ENCODE peak calls at places on chromosomes 13 and 19, in seven cellular contexts. One of them, this sample, is unnamed.

GRCh38 chr19:6528544-6529121 is 2.2 kb upstream of the TNFSF9 start:
- DNase-seq in uterus: peak; percentile 28
- DNase-seq in AG04449: no peak
- DNase-seq in bronchial epithelial cell: no peak
- DNase-seq in AG10803: no peak
- DNase-seq in B cell: peak; percentile 64
- DNase-seq in heart left ventricle: peak; percentile 74
- DNase-seq in this sample: no peak

GRCh38 chr19:32351807-32352630 is 6.6 kb downstream of the ZNF507 start:
- DNase-seq in uterus: no peak
- DNase-seq in AG04449: no peak
- DNase-seq in bronchial epithelial cell: peak; percentile 34
- DNase-seq in AG10803: peak; percentile 54
- DNase-seq in B cell: no peak
- DNase-seq in heart left ventricle: no peak
- DNase-seq in this sample: peak; percentile 28

GRCh38 chr13:24050292-24050711 is 110.2 kb upstream of the SPATA13 start:
- DNase-seq in uterus: peak; percentile 64
- DNase-seq in AG04449: no peak
- DNase-seq in bronchial epithelial cell: peak; percentile 80
- DNase-seq in AG10803: peak; percentile 66
- DNase-seq in B cell: no peak
- DNase-seq in heart left ventricle: no peak
- DNase-seq in this sample: peak; percentile 50

GRCh38 chr13:40897058-40897457 is 107.6 kb downstream of the SLC25A15 start:
- DNase-seq in uterus: no peak
- DNase-seq in AG04449: no peak
- DNase-seq in bronchial epithelial cell: peak; percentile 18
- DNase-seq in AG10803: no peak
- DNase-seq in B cell: no peak
- DNase-seq in heart left ventricle: no peak
- DNase-seq in this sample: no peak

GRCh38 chr19:41226874-41227390 is 7.9 kb downstream of the AXL start:
- DNase-seq in uterus: no peak
- DNase-seq in AG04449: no peak
- DNase-seq in bronchial epithelial cell: no peak
- DNase-seq in AG10803: no peak
- DNase-seq in B cell: no peak
- DNase-seq in heart left ventricle: no peak
- DNase-seq in this sample: no peak

GRCh38 chr13:50213526-50213925 is 198.3 kb downstream of the KCNRG start:
- DNase-seq in uterus: no peak
- DNase-seq in AG04449: no peak
- DNase-seq in bronchial epithelial cell: peak; percentile 30
- DNase-seq in AG10803: no peak
- DNase-seq in B cell: no peak
- DNase-seq in heart left ventricle: no peak
- DNase-seq in this sample: no peak

GRCh38 chr19:52039169-52039568 is 9.5 kb downstream of the ZNF432 start:
- DNase-seq in uterus: no peak
- DNase-seq in AG04449: no peak
- DNase-seq in bronchial epithelial cell: no peak
- DNase-seq in AG10803: no peak
- DNase-seq in B cell: no peak
- DNase-seq in heart left ventricle: no peak
- DNase-seq in this sample: no peak

GRCh38 chr13:27233964-27234363 is 17.4 kb upstream of the RPL21 start:
- DNase-seq in uterus: no peak
- DNase-seq in AG04449: no peak
- DNase-seq in bronchial epithelial cell: no peak
- DNase-seq in AG10803: no peak
- DNase-seq in B cell: no peak
- DNase-seq in heart left ventricle: no peak
- DNase-seq in this sample: no peak

GRCh38 chr19:29564574-29565005 is 38.8 kb downstream of the VSTM2B start:
- DNase-seq in uterus: no peak
- DNase-seq in AG04449: no peak
- DNase-seq in bronchial epithelial cell: no peak
- DNase-seq in AG10803: no peak
- DNase-seq in B cell: no peak
- DNase-seq in heart left ventricle: no peak
- DNase-seq in this sample: no peak

GRCh38 chr19:40596608-40597328 is 4.4 kb upstream of the LTBP4 start:
- DNase-seq in uterus: peak; percentile 69
- DNase-seq in AG04449: no peak
- DNase-seq in bronchial epithelial cell: no peak
- DNase-seq in AG10803: no peak
- DNase-seq in B cell: peak; percentile 37
- DNase-seq in heart left ventricle: peak; percentile 79
- DNase-seq in this sample: peak; percentile 34

GRCh38 chr13:50613356-50613831 is 230.1 kb downstream of the DLEU7 start:
- DNase-seq in uterus: no peak
- DNase-seq in AG04449: no peak
- DNase-seq in bronchial epithelial cell: no peak
- DNase-seq in AG10803: peak; percentile 34
- DNase-seq in B cell: no peak
- DNase-seq in heart left ventricle: peak; percentile 51
- DNase-seq in this sample: no peak

GRCh38 chr19:35752746-35753350 is 4.0 kb downstream of the HSPB6 start:
- DNase-seq in uterus: no peak
- DNase-seq in AG04449: no peak
- DNase-seq in bronchial epithelial cell: no peak
- DNase-seq in AG10803: no peak
- DNase-seq in B cell: no peak
- DNase-seq in heart left ventricle: peak; percentile 31
- DNase-seq in this sample: no peak

GRCh38 chr13:96967248-96967745 is 27.0 kb downstream of the OXGR1 start:
- DNase-seq in uterus: no peak
- DNase-seq in AG04449: no peak
- DNase-seq in bronchial epithelial cell: no peak
- DNase-seq in AG10803: no peak
- DNase-seq in B cell: no peak
- DNase-seq in heart left ventricle: no peak
- DNase-seq in this sample: no peak

GRCh38 chr19:29501816-29502580 is 23.8 kb upstream of the VSTM2B start:
- DNase-seq in uterus: no peak
- DNase-seq in AG04449: no peak
- DNase-seq in bronchial epithelial cell: no peak
- DNase-seq in AG10803: no peak
- DNase-seq in B cell: no peak
- DNase-seq in heart left ventricle: no peak
- DNase-seq in this sample: no peak

GRCh38 chr19:40836754-40837429 is 13.4 kb downstream of the CYP2A6 start:
- DNase-seq in uterus: no peak
- DNase-seq in AG04449: no peak
- DNase-seq in bronchial epithelial cell: no peak
- DNase-seq in AG10803: no peak
- DNase-seq in B cell: no peak
- DNase-seq in heart left ventricle: no peak
- DNase-seq in this sample: no peak

GRCh38 chr13:30766957-30767603 is 31.7 kb downstream of the ALOX5AP start:
- DNase-seq in uterus: no peak
- DNase-seq in AG04449: no peak
- DNase-seq in bronchial epithelial cell: no peak
- DNase-seq in AG10803: no peak
- DNase-seq in B cell: peak; percentile 12
- DNase-seq in heart left ventricle: no peak
- DNase-seq in this sample: no peak

GRCh38 chr19:13723206-13723605 is 41.1 kb upstream of the MRI1 start:
- DNase-seq in uterus: no peak
- DNase-seq in AG04449: no peak
- DNase-seq in bronchial epithelial cell: peak; percentile 36
- DNase-seq in AG10803: peak; percentile 33
- DNase-seq in B cell: no peak
- DNase-seq in heart left ventricle: no peak
- DNase-seq in this sample: no peak

GRCh38 chr19:34985249-34986022 is 14.7 kb upstream of the GRAMD1A start:
- DNase-seq in uterus: peak; percentile 58
- DNase-seq in AG04449: no peak
- DNase-seq in bronchial epithelial cell: peak; percentile 22
- DNase-seq in AG10803: peak; percentile 41
- DNase-seq in B cell: no peak
- DNase-seq in heart left ventricle: peak; percentile 78
- DNase-seq in this sample: no peak

GRCh38 chr13:109211616-109212015 is 574.8 kb downstream of the IRS2 start:
- DNase-seq in uterus: no peak
- DNase-seq in AG04449: no peak
- DNase-seq in bronchial epithelial cell: peak; percentile 52
- DNase-seq in AG10803: peak; percentile 36
- DNase-seq in B cell: no peak
- DNase-seq in heart left ventricle: no peak
- DNase-seq in this sample: peak; percentile 64

GRCh38 chr19:35596366-35596999 is 10.5 kb downstream of the PMIS2 start:
- DNase-seq in uterus: no peak
- DNase-seq in AG04449: no peak
- DNase-seq in bronchial epithelial cell: no peak
- DNase-seq in AG10803: no peak
- DNase-seq in B cell: no peak
- DNase-seq in heart left ventricle: no peak
- DNase-seq in this sample: peak; percentile 8

GRCh38 chr13:52891685-52892084 is 43.2 kb upstream of the PCDH8 start:
- DNase-seq in uterus: no peak
- DNase-seq in AG04449: no peak
- DNase-seq in bronchial epithelial cell: no peak
- DNase-seq in AG10803: no peak
- DNase-seq in B cell: no peak
- DNase-seq in heart left ventricle: no peak
- DNase-seq in this sample: no peak

DNA sequence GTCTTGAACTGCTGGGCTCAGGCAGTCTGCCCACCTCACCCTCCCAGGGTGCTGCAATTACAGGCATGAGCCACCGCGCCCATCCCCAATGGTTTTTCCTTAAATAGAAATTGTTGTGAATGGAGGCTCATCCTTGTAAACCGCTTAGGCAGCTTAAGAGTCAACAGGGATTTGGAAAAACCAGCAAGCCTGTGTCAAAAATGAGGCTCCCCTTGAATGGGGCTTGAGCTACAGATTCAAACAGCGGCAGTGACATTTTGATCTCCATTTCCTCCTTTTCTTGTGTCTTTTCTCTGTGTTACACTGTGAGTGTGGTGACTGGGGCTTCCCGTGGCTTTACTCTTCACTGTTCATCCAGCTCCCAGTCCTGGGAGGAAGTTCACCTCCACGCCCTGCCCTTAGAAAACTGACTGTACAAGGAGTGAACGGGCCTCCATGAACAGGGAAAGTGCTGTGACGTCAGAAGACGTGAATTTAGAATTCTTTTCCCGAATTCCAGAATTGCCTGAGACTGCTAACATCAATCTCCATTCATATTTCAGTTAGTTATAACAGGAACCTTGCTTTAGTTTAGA is 15.3 kb upstream of the RAB8A start:
- DNase-seq in uterus: no peak
- DNase-seq in AG04449: no peak
- DNase-seq in bronchial epithelial cell: no peak
- DNase-seq in AG10803: no peak
- DNase-seq in B cell: no peak
- DNase-seq in heart left ventricle: no peak
- DNase-seq in this sample: no peak
- TF ChIP-seq CTCF in uterus: no peak
- TF ChIP-seq CTCF in AG04449: no peak
- TF ChIP-seq CTCF in bronchial epithelial cell: no peak
- TF ChIP-seq CTCF in AG10803: no peak
- TF ChIP-seq CTCF in B cell: no peak
- TF ChIP-seq CTCF in heart left ventricle: no peak
- TF ChIP-seq CTCF in this sample: no peak

GRCh38 chr13:111867657-111868056 is 199.3 kb upstream of the SOX1 start:
- DNase-seq in uterus: no peak
- DNase-seq in AG04449: no peak
- DNase-seq in bronchial epithelial cell: no peak
- DNase-seq in AG10803: no peak
- DNase-seq in B cell: no peak
- DNase-seq in heart left ventricle: no peak
- DNase-seq in this sample: no peak
- TF ChIP-seq CTCF in uterus: no peak
- TF ChIP-seq CTCF in AG04449: no peak
- TF ChIP-seq CTCF in bronchial epithelial cell: no peak
- TF ChIP-seq CTCF in AG10803: no peak
- TF ChIP-seq CTCF in B cell: no peak
- TF ChIP-seq CTCF in heart left ventricle: no peak
- TF ChIP-seq CTCF in this sample: no peak

DNA sequence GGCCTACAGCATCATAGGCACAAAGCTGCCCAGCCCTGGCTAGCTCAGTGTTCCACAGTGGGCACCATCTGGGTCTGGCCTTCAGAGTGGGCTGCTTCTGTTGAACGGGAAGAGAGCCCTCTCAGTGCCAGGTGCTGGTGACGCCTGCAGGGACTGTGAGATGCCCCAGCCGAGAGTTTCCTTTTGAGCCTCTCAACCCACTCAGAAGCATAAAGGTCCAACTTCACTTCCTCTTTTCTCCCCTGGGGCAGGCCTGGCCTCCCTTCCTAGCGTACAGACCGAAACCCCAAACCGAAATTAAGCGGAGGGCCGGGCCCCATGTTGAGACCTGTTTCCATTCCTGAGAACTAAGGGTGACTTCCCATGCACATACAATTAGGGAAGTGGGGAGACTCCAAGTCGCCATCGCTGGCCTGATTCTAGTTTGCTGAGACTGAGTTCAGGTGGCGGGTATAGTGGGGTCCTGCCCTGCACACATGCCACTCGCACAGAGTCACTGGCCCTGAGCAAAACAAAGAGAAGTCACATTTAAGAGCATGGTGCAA is 6.9 kb downstream of the RAB8A start:
- DNase-seq in uterus: no peak
- DNase-seq in AG04449: no peak
- DNase-seq in bronchial epithelial cell: no peak
- DNase-seq in AG10803: no peak
- DNase-seq in B cell: peak; percentile 88
- DNase-seq in heart left ventricle: no peak
- DNase-seq in this sample: no peak
- TF ChIP-seq CTCF in uterus: no peak
- TF ChIP-seq CTCF in AG04449: no peak
- TF ChIP-seq CTCF in bronchial epithelial cell: no peak
- TF ChIP-seq CTCF in AG10803: no peak
- TF ChIP-seq CTCF in B cell: no peak
- TF ChIP-seq CTCF in heart left ventricle: no peak
- TF ChIP-seq CTCF in this sample: no peak

GRCh38 chr13:79901336-79901735 is 420.4 kb downstream of the NDFIP2 start:
- DNase-seq in uterus: no peak
- DNase-seq in AG04449: no peak
- DNase-seq in bronchial epithelial cell: no peak
- DNase-seq in AG10803: no peak
- DNase-seq in B cell: no peak
- DNase-seq in heart left ventricle: no peak
- DNase-seq in this sample: peak; percentile 5

GRCh38 chr13:79907527-79907926 is 426.6 kb downstream of the NDFIP2 start:
- DNase-seq in uterus: no peak
- DNase-seq in AG04449: no peak
- DNase-seq in bronchial epithelial cell: no peak
- DNase-seq in AG10803: no peak
- DNase-seq in B cell: no peak
- DNase-seq in heart left ventricle: no peak
- DNase-seq in this sample: no peak

GRCh38 chr13:79905018-79905417 is 424.1 kb downstream of the NDFIP2 start:
- DNase-seq in uterus: no peak
- DNase-seq in AG04449: no peak
- DNase-seq in bronchial epithelial cell: no peak
- DNase-seq in AG10803: no peak
- DNase-seq in B cell: no peak
- DNase-seq in heart left ventricle: no peak
- DNase-seq in this sample: no peak

GRCh38 chr13:79900356-79900755 is 419.4 kb downstream of the NDFIP2 start:
- DNase-seq in uterus: no peak
- DNase-seq in AG04449: no peak
- DNase-seq in bronchial epithelial cell: no peak
- DNase-seq in AG10803: no peak
- DNase-seq in B cell: no peak
- DNase-seq in heart left ventricle: no peak
- DNase-seq in this sample: no peak

GRCh38 chr13:79904581-79904980 is 423.6 kb downstream of the NDFIP2 start:
- DNase-seq in uterus: no peak
- DNase-seq in AG04449: no peak
- DNase-seq in bronchial epithelial cell: no peak
- DNase-seq in AG10803: no peak
- DNase-seq in B cell: no peak
- DNase-seq in heart left ventricle: no peak
- DNase-seq in this sample: no peak
- TF ChIP-seq CTCF in uterus: no peak
- TF ChIP-seq CTCF in AG04449: no peak
- TF ChIP-seq CTCF in bronchial epithelial cell: no peak
- TF ChIP-seq CTCF in AG10803: no peak
- TF ChIP-seq CTCF in B cell: no peak
- TF ChIP-seq CTCF in heart left ventricle: no peak
- TF ChIP-seq CTCF in this sample: no peak

This sample was measured in HFFc6.